ENCODE peak calls at places on chromosome 13, in ten cellular contexts. H, I, K, Q, Z, X, W, P, T and V are unnamed samples. For H3K4me1, the result is how much of the 10 kb centered on the place peaks cover.

GRCh38 chr13:36891752-36892151 is 28.3 kb downstream of the SMAD9 start:
- DNase-seq in H (no peak), I (no peak), K (no peak), Q (no peak), Z (no peak), X (no peak), W (no peak), P (no peak), T (no peak), V (no peak)

GRCh38 chr13:85798999-85799646 is at the start of gene SLITRK6:
- DNase-seq in H (no peak), I (peak), K (peak), Q (no peak), Z (no peak), X (no peak), W (no peak), P (peak), T (no peak), V (no peak)

GRCh38 chr13:62627226-62627625 is 1211.6 kb upstream of the PCDH20 start:
- DNase-seq in H (no peak), I (no peak), K (no peak), Q (no peak), Z (no peak), X (no peak), W (no peak), P (no peak), T (no peak), V (no peak)

GRCh38 chr13:70170689-70171088 is 62.4 kb upstream of the KLHL1 start:
- DNase-seq in H (no peak), I (no peak), K (no peak), Q (no peak), Z (no peak), X (no peak), W (no peak), P (no peak), T (no peak), V (no peak)

GRCh38 chr13:20772401-20773131 is 1.2 kb downstream of the EEF1AKMT1 start:
- DNase-seq in H (no peak), I (no peak), K (no peak), Q (no peak), Z (no peak), X (no peak), W (no peak), P (no peak), T (no peak), V (no peak)

GRCh38 chr13:97849305-97849704 is 104.2 kb upstream of the IPO5 start:
- DNase-seq in H (no peak), I (peak), K (no peak), Q (no peak), Z (no peak), X (no peak), W (no peak), P (peak), T (no peak), V (no peak)

GRCh38 chr13:23718916-23719470 is 148.8 kb downstream of the TNFRSF19 start:
- DNase-seq in H (no peak), I (no peak), K (no peak), Q (no peak), Z (no peak), X (no peak), W (no peak), P (no peak), T (no peak), V (no peak)

GRCh38 chr13:50033696-50034095 is 18.5 kb downstream of the KCNRG start:
- DNase-seq in H (no peak), I (no peak), K (no peak), Q (no peak), Z (no peak), X (no peak), W (no peak), P (no peak), T (no peak), V (no peak)

GRCh38 chr13:35164324-35164932 is 222.4 kb downstream of the NBEA start:
- DNase-seq in H (no peak), I (peak), K (no peak), Q (no peak), Z (no peak), X (no peak), W (no peak), P (peak), T (no peak), V (no peak)

GRCh38 chr13:105774739-105775460 is 760.6 kb downstream of the EFNB2 start:
- DNase-seq in H (no peak), I (peak), K (peak), Q (no peak), Z (no peak), X (no peak), W (no peak), P (peak), T (no peak), V (no peak)

GRCh38 chr13:80131204-80131603 is 209.7 kb downstream of the SPRY2 start:
- DNase-seq in H (peak), I (peak), K (peak), Q (peak), Z (peak), X (peak), W (peak), P (no peak), T (peak), V (peak)

GRCh38 chr13:41523396-41523795 is 66.0 kb downstream of the RGCC start:
- DNase-seq in H (no peak), I (no peak), K (no peak), Q (no peak), Z (no peak), X (no peak), W (no peak), P (no peak), T (no peak), V (no peak)

GRCh38 chr13:65913173-65913572 is 1317.0 kb downstream of the PCDH9 start:
- DNase-seq in H (no peak), I (no peak), K (no peak), Q (no peak), Z (no peak), X (no peak), W (no peak), P (peak), T (no peak), V (no peak)

GRCh38 chr13:99654076-99654475 is 152.8 kb downstream of the TM9SF2 start:
- DNase-seq in H (no peak), I (no peak), K (no peak), Q (no peak), Z (no peak), X (no peak), W (no peak), P (no peak), T (no peak), V (no peak)

GRCh38 chr13:36418022-36418805 is 14.1 kb upstream of the CCNA1 start:
- DNase-seq in H (peak), I (no peak), K (peak), Q (no peak), Z (no peak), X (no peak), W (no peak), P (no peak), T (no peak), V (no peak)

GRCh38 chr13:108326318-108326717 is 56.8 kb downstream of the TNFSF13B start:
- DNase-seq in H (no peak), I (no peak), K (peak), Q (no peak), Z (no peak), X (no peak), W (no peak), P (no peak), T (no peak), V (no peak)

GRCh38 chr13:101640797-101641400 is 188.4 kb downstream of the ITGBL1 start:
- DNase-seq in H (no peak), I (no peak), K (no peak), Q (no peak), Z (no peak), X (no peak), W (no peak), P (no peak), T (no peak), V (no peak)

GRCh38 chr13:45846681-45847080 is 4.9 kb downstream of the SIAH3 start:
- DNase-seq in H (no peak), I (no peak), K (no peak), Q (no peak), Z (no peak), X (no peak), W (no peak), P (no peak), T (no peak), V (no peak)

GRCh38 chr13:76019421-76020044 is 383.4 kb downstream of the LMO7 start:
- DNase-seq in H (no peak), I (no peak), K (no peak), Q (no peak), Z (peak), X (no peak), W (no peak), P (peak), T (no peak), V (no peak)

GRCh38 chr13:45873491-45874360 is 22.2 kb upstream of the SIAH3 start:
- DNase-seq in H (no peak), I (no peak), K (no peak), Q (no peak), Z (no peak), X (no peak), W (no peak), P (peak), T (no peak), V (no peak)

GRCh38 chr13:31101511-31102170 is 60.1 kb downstream of the HSPH1 start:
- DNase-seq in H (no peak), I (no peak), K (no peak), Q (no peak), Z (no peak), X (no peak), W (no peak), P (no peak), T (peak), V (no peak)

GRCh38 chr13:114078501-114079451 is 53.6 kb downstream of the RASA3 start:
- DNase-seq in H (peak), I (no peak), K (no peak), Q (peak), Z (peak), X (peak), W (peak), P (no peak), T (peak), V (peak)

GRCh38 chr13:91785435-91786137 is 387.2 kb downstream of the GPC5 start:
- DNase-seq in H (no peak), I (no peak), K (no peak), Q (no peak), Z (no peak), X (no peak), W (no peak), P (no peak), T (no peak), V (no peak)

GRCh38 chr13:45826741-45827140 is 24.8 kb downstream of the SIAH3 start:
- DNase-seq in H (no peak), I (no peak), K (no peak), Q (no peak), Z (no peak), X (no peak), W (no peak), P (no peak), T (no peak), V (no peak)

GRCh38 chr13:112643759-112644459 is 45.9 kb upstream of the ATP11A start:
- DNase-seq in H (no peak), I (no peak), K (peak), Q (no peak), Z (no peak), X (no peak), W (peak), P (no peak), T (no peak), V (no peak)

GRCh38 chr13:97499181-97499580 is 65.2 kb downstream of the RAP2A start:
- DNase-seq in H (no peak), I (no peak), K (no peak), Q (no peak), Z (no peak), X (no peak), W (no peak), P (no peak), T (no peak), V (no peak)

GRCh38 chr13:30748717-30749116 is 13.4 kb downstream of the ALOX5AP start:
- DNase-seq in H (no peak), I (no peak), K (no peak), Q (no peak), Z (no peak), X (no peak), W (no peak), P (no peak), T (no peak), V (no peak)

GRCh38 chr13:29140277-29140676 is 320.1 kb downstream of the MTUS2 start:
- DNase-seq in H (no peak), I (no peak), K (no peak), Q (no peak), Z (no peak), X (no peak), W (no peak), P (no peak), T (no peak), V (no peak)

GRCh38 chr13:31859546-31859945 is 120.2 kb downstream of the RXFP2 start:
- DNase-seq in H (no peak), I (no peak), K (peak), Q (no peak), Z (no peak), X (no peak), W (no peak), P (no peak), T (no peak), V (no peak)

GRCh38 chr13:92739306-92739818 is 487.2 kb upstream of the GPC6 start:
- DNase-seq in H (no peak), I (no peak), K (no peak), Q (no peak), Z (no peak), X (no peak), W (no peak), P (no peak), T (no peak), V (no peak)

GRCh38 chr13:112952759-112953541 is 16.1 kb upstream of the MCF2L start:
- DNase-seq in H (no peak), I (no peak), K (no peak), Q (no peak), Z (peak), X (no peak), W (peak), P (no peak), T (peak), V (no peak)

GRCh38 chr13:102197193-102197592 is 204.7 kb downstream of the FGF14 start:
- DNase-seq in H (no peak), I (no peak), K (no peak), Q (no peak), Z (no peak), X (no peak), W (no peak), P (no peak), T (no peak), V (no peak)

GRCh38 chr13:50244355-50244912 is 229.2 kb downstream of the KCNRG start:
- DNase-seq in H (no peak), I (peak), K (no peak), Q (no peak), Z (no peak), X (no peak), W (no peak), P (no peak), T (no peak), V (no peak)

GRCh38 chr13:32878172-32878571 is 138.1 kb upstream of the KL start:
- DNase-seq in H (no peak), I (no peak), K (no peak), Q (no peak), Z (no peak), X (no peak), W (no peak), P (no peak), T (no peak), V (no peak)

GRCh38 chr13:77372275-77372674 is 45.4 kb upstream of the MYCBP2 start:
- DNase-seq in H (no peak), I (no peak), K (no peak), Q (no peak), Z (no peak), X (no peak), W (no peak), P (no peak), T (no peak), V (no peak)

GRCh38 chr13:73076013-73076412 is 17.2 kb downstream of the KLF5 start:
- DNase-seq in H (no peak), I (no peak), K (no peak), Q (no peak), Z (no peak), X (no peak), W (no peak), P (no peak), T (no peak), V (no peak)

GRCh38 chr13:73073050-73073449 is 14.2 kb downstream of the KLF5 start:
- DNase-seq in H (no peak), I (no peak), K (no peak), Q (no peak), Z (no peak), X (no peak), W (no peak), P (no peak), T (no peak), V (no peak)

GRCh38 chr13:73077867-73078266 is 19.1 kb downstream of the KLF5 start:
- DNase-seq in H (no peak), I (no peak), K (no peak), Q (no peak), Z (no peak), X (no peak), W (no peak), P (no peak), T (no peak), V (no peak)

GRCh38 chr13:73074101-73074500 is 15.3 kb downstream of the KLF5 start:
- DNase-seq in H (no peak), I (no peak), K (no peak), Q (no peak), Z (no peak), X (no peak), W (no peak), P (no peak), T (no peak), V (no peak)

DNA sequence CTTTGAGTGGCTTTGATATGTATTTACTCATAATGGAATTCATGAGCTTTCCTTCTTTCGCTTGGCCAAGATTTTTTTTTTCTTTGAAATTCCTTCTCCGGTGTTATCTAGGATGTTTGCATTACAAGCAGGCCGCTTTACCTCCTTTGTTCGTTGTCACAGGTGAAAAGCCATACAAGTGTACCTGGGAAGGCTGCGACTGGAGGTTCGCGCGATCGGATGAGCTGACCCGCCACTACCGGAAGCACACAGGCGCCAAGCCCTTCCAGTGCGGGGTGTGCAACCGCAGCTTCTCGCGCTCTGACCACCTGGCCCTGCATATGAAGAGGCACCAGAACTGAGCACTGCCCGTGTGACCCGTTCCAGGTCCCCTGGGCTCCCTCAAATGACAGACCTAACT is 16.7 kb downstream of the KLF5 start:
- DNase-seq in H (no peak), I (no peak), K (no peak), Q (no peak), Z (no peak), X (no peak), W (peak), P (no peak), T (no peak), V (no peak)
- H3K4me3 ChIP-seq in H (no peak), I (no peak), K (no peak), Q (no peak), Z (no peak), X (no peak), W (no peak), P (no peak), T (no peak), V (no peak)

GRCh38 chr13:53100394-53101063 is 71.9 kb downstream of the OLFM4 start:
- DNase-seq in H (no peak), I (no peak), K (peak), Q (no peak), Z (no peak), X (no peak), W (no peak), P (no peak), T (no peak), V (no peak)
- TF ChIP-seq POLR2A in H (no peak), I (no peak), K (no peak), Q (no peak), Z (no peak), X (no peak), W (no peak), P (no peak), T (no peak), V (no peak)

GRCh38 chr13:48859168-48860105 is 116.3 kb upstream of the FNDC3A start:
- DNase-seq in H (peak), I (no peak), K (no peak), Q (peak), Z (no peak), X (no peak), W (no peak), P (no peak), T (no peak), V (no peak)
- H3K4me1 ChIP-seq in H (under half), I (under half), K (under half), Q (under half), Z (under half), X (under half), W (under half), P (under half), T (under half), V (under half)

GRCh38 chr13:106796280-106797047 is 228.5 kb upstream of the ARGLU1 start:
- DNase-seq in H (no peak), I (no peak), K (no peak), Q (no peak), Z (no peak), X (no peak), W (no peak), P (no peak), T (no peak), V (no peak)

GRCh38 chr13:106799731-106800335 is 231.9 kb upstream of the ARGLU1 start:
- DNase-seq in H (no peak), I (no peak), K (no peak), Q (no peak), Z (no peak), X (no peak), W (no peak), P (no peak), T (no peak), V (no peak)

GRCh38 chr13:106797081-106797640 is 229.2 kb upstream of the ARGLU1 start:
- DNase-seq in H (no peak), I (no peak), K (no peak), Q (no peak), Z (no peak), X (no peak), W (no peak), P (no peak), T (no peak), V (no peak)

GRCh38 chr13:106794131-106794530 is 226.2 kb upstream of the ARGLU1 start:
- DNase-seq in H (no peak), I (no peak), K (no peak), Q (no peak), Z (no peak), X (no peak), W (no peak), P (no peak), T (no peak), V (no peak)

DNA sequence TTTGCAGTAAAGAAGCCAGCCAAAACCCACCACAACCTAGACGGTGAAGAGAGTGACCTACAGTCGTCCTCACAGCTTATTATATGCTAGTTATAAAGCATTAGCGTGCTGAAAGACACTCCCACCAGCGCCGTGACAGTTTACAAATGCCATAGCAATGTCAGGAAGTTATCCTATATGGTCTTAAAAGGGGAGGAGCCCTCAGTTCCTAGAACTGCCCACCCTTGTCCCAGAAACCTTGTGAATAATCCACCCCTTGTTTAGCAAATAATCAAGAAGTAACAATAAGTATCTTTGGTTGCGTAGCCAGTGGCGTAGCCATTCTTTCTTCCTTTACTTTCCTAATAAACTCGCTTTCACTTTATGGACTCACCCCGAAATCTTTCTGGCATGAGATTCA is 227.9 kb upstream of the ARGLU1 start:
- DNase-seq in H (no peak), I (no peak), K (no peak), Q (no peak), Z (no peak), X (no peak), W (no peak), P (no peak), T (no peak), V (no peak)
- H3K4me3 ChIP-seq in H (peak), I (no peak), K (no peak), Q (peak), Z (no peak), X (no peak), W (peak), P (no peak), T (peak), V (peak)

GRCh38 chr13:43113603-43114002 is 90.2 kb downstream of the DNAJC15 start:
- DNase-seq in H (no peak), I (no peak), K (no peak), Q (no peak), Z (no peak), X (no peak), W (no peak), P (no peak), T (no peak), V (no peak)

GRCh38 chr13:43110658-43111057 is 87.3 kb downstream of the DNAJC15 start:
- DNase-seq in H (no peak), I (no peak), K (no peak), Q (no peak), Z (no peak), X (no peak), W (no peak), P (no peak), T (no peak), V (no peak)

GRCh38 chr13:43111887-43112400 is 88.6 kb downstream of the DNAJC15 start:
- DNase-seq in H (no peak), I (no peak), K (no peak), Q (no peak), Z (no peak), X (no peak), W (no peak), P (no peak), T (no peak), V (no peak)

GRCh38 chr13:43116242-43116641 is 92.9 kb downstream of the DNAJC15 start:
- DNase-seq in H (no peak), I (no peak), K (no peak), Q (no peak), Z (no peak), X (no peak), W (no peak), P (no peak), T (no peak), V (no peak)

DNA sequence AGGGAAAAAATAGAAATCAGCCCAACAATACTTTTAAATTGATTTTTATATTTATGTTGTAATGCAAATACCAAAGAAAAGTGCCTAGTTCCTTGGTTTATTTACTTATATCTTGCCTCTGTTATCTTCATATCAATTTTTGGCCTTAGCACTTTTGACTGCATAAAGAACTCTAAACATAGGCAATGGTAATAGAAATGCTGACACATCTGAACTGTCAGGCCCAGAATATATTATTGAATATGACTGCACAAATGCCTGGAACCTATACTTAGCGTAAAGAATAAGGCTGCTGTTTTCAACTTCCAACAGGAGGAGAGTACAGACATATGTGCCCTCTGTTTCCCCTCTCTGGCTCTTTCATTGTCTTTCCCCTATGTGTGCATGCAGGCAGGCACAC is 91.1 kb downstream of the DNAJC15 start:
- DNase-seq in H (no peak), I (no peak), K (no peak), Q (no peak), Z (no peak), X (no peak), W (no peak), P (no peak), T (no peak), V (no peak)
- TF ChIP-seq POLR2A in H (no peak), I (no peak), K (no peak), Q (no peak), Z (no peak), X (no peak), W (no peak), P (no peak), T (no peak), V (no peak)